ENCODE peak calls at places on chromosomes 1 and 21, in seven cellular contexts. I is activated naive CD8-positive, alpha-beta T cell treated with anti-CD3 and anti-CD28 coated beads for 36 hours; J is dorsolateral prefrontal cortex; Q is GM04503; B is body of pancreas; X is NCI-H69; U is activated CD8-positive, alpha-beta memory T cell treated with anti-CD3 and anti-CD28 coated beads for 48 hours. H is an unnamed sample.
A peak's percentile ranks its signal among the peaks of the same experiment; 100 is the strongest.

GRCh38 chr1:41811978-41812852 is 106.5 kb downstream of the HIVEP3 start:
- DNase-seq in I (peak; percentile 41), J (no peak), Q (peak; percentile 49), B (peak; percentile 62), X (peak; percentile 85), U (no peak), H (peak; percentile 40)

GRCh38 chr1:204584699-204585372 is 68.6 kb downstream of the MDM4 start:
- DNase-seq in I (no peak), J (no peak), Q (no peak), B (no peak), X (peak; percentile 35), U (no peak), H (no peak)

GRCh38 chr1:212916395-212917133 is 33.8 kb upstream of the VASH2 start:
- DNase-seq in I (no peak), J (peak; percentile 41), Q (no peak), B (no peak), X (peak; percentile 96), U (no peak), H (no peak)

GRCh38 chr1:65399003-65399402 is 21.5 kb upstream of the LEPR start:
- DNase-seq in I (no peak), J (no peak), Q (no peak), B (no peak), X (no peak), U (no peak), H (no peak)

GRCh38 chr21:32320726-32321125 is 22.1 kb downstream of the MRAP start:
- DNase-seq in I (no peak), J (no peak), Q (no peak), B (no peak), X (no peak), U (no peak), H (no peak)

GRCh38 chr21:46480466-46480865 is 21.8 kb downstream of the DIP2A start:
- DNase-seq in I (no peak), J (no peak), Q (no peak), B (peak; percentile 57), X (no peak), U (no peak), H (no peak)

GRCh38 chr1:246680696-246681127 is 43.5 kb upstream of the SCCPDH start:
- DNase-seq in I (no peak), J (no peak), Q (no peak), B (no peak), X (peak; percentile 42), U (no peak), H (no peak)

GRCh38 chr1:214603819-214604252 is 841 bp downstream of the CENPF start:
- DNase-seq in I (no peak), J (no peak), Q (no peak), B (no peak), X (peak; percentile 65), U (no peak), H (no peak)

GRCh38 chr1:201214461-201214860 is 23.8 kb downstream of the IGFN1 start:
- DNase-seq in I (no peak), J (no peak), Q (no peak), B (no peak), X (peak; percentile 29), U (no peak), H (no peak)

GRCh38 chr1:109240158-109241152 is 8.9 kb upstream of the CELSR2 start:
- DNase-seq in I (no peak), J (peak; percentile 61), Q (no peak), B (peak; percentile 60), X (peak; percentile 83), U (no peak), H (no peak)

GRCh38 chr1:10980094-10980577 is 32.3 kb upstream of the TARDBP start:
- DNase-seq in I (no peak), J (peak; percentile 68), Q (peak; percentile 62), B (peak; percentile 90), X (no peak), U (no peak), H (no peak)

GRCh38 chr1:6414443-6414844 is 5.3 kb downstream of the HES2 start:
- DNase-seq in I (peak; percentile 60), J (no peak), Q (no peak), B (no peak), X (peak; percentile 86), U (no peak), H (no peak)

GRCh38 chr1:119870917-119871486 is 25.3 kb downstream of the ADAM30 start:
- DNase-seq in I (peak; percentile 66), J (peak; percentile 79), Q (no peak), B (peak; percentile 81), X (peak; percentile 78), U (peak; percentile 65), H (peak; percentile 72)

GRCh38 chr1:15762546-15762945 is 4.0 kb downstream of the FBLIM1 start:
- DNase-seq in I (no peak), J (no peak), Q (no peak), B (no peak), X (no peak), U (no peak), H (no peak)

GRCh38 chr1:24926596-24927249 is 3.4 kb downstream of the RUNX3 start:
- DNase-seq in I (no peak), J (no peak), Q (no peak), B (no peak), X (no peak), U (no peak), H (no peak)

GRCh38 chr21:31181089-31181757 is 142.9 kb upstream of the KRTAP19-8 start:
- DNase-seq in I (no peak), J (no peak), Q (no peak), B (no peak), X (no peak), U (no peak), H (no peak)

GRCh38 chr1:113253979-113254378 is 136.3 kb upstream of the MAGI3 start:
- DNase-seq in I (no peak), J (no peak), Q (no peak), B (no peak), X (no peak), U (no peak), H (no peak)

GRCh38 chr1:41342774-41343355 is 18.4 kb upstream of the FOXO6 start:
- DNase-seq in I (no peak), J (no peak), Q (no peak), B (no peak), X (no peak), U (no peak), H (no peak)

GRCh38 chr1:19597463-19598309 is 46.4 kb upstream of the NBL1 start:
- DNase-seq in I (no peak), J (no peak), Q (no peak), B (no peak), X (peak; percentile 61), U (no peak), H (no peak)

GRCh38 chr1:95069711-95070093 is 3.0 kb downstream of the ALG14 start:
- DNase-seq in I (no peak), J (no peak), Q (no peak), B (no peak), X (no peak), U (no peak), H (no peak)

GRCh38 chr1:89516055-89516454 is 8.6 kb upstream of the LRRC8B start:
- DNase-seq in I (no peak), J (no peak), Q (no peak), B (no peak), X (peak; percentile 4), U (no peak), H (no peak)

GRCh38 chr1:74610961-74611360 is 62.6 kb downstream of the ERICH3 start:
- DNase-seq in I (no peak), J (no peak), Q (no peak), B (no peak), X (no peak), U (no peak), H (no peak)

GRCh38 chr21:35127851-35128250 is 78.7 kb upstream of the RUNX1 start:
- DNase-seq in I (no peak), J (no peak), Q (no peak), B (no peak), X (no peak), U (no peak), H (no peak)

GRCh38 chr21:25806053-25806452 is 71.3 kb downstream of the GABPA start:
- DNase-seq in I (no peak), J (no peak), Q (no peak), B (no peak), X (no peak), U (no peak), H (no peak)

GRCh38 chr1:85201340-85202091 is 700 bp upstream of the SYDE2 start:
- DNase-seq in I (peak; percentile 71), J (no peak), Q (no peak), B (peak; percentile 80), X (peak; percentile 60), U (peak; percentile 27), H (peak; percentile 39)

GRCh38 chr21:45326834-45327457 is 39.3 kb upstream of the POFUT2 start:
- DNase-seq in I (no peak), J (no peak), Q (no peak), B (no peak), X (peak; percentile 83), U (no peak), H (no peak)

GRCh38 chr1:79604490-79605198 is 598.1 kb upstream of the ADGRL4 start:
- DNase-seq in I (no peak), J (no peak), Q (no peak), B (no peak), X (no peak), U (no peak), H (no peak)

GRCh38 chr1:53511933-53512806 is 53.0 kb downstream of the DMRTB1 start:
- DNase-seq in I (no peak), J (no peak), Q (no peak), B (no peak), X (peak; percentile 89), U (no peak), H (no peak)

GRCh38 chr1:208178091-208178529 is 66.1 kb downstream of the PLXNA2 start:
- DNase-seq in I (no peak), J (no peak), Q (no peak), B (peak; percentile 36), X (peak; percentile 98), U (no peak), H (no peak)

GRCh38 chr1:63914241-63914640 is 140.4 kb downstream of the ROR1 start:
- DNase-seq in I (no peak), J (no peak), Q (no peak), B (no peak), X (peak; percentile 42), U (no peak), H (no peak)

GRCh38 chr1:27333717-27334279 is 8.0 kb upstream of the SYTL1 start:
- DNase-seq in I (no peak), J (no peak), Q (no peak), B (no peak), X (no peak), U (no peak), H (no peak)